ENCODE peak calls at places on chromosomes 11 and 22, in six cellular contexts. Q, J, B, W, D and F are unnamed samples.

GRCh38 chr11:76592961-76593360 is 77.6 kb downstream of the LRRC32 start:
- DNase-seq in Q (no peak), B (no peak), J (peak; percentile 81), D (no peak), W (no peak), F (no peak)

GRCh38 chr11:11010624-11011127 is 152.8 kb upstream of the ZBED5 start:
- DNase-seq in D (no peak), W (peak; percentile 17), Q (no peak), B (peak; percentile 33), J (peak; percentile 60), F (no peak)

GRCh38 chr11:35234836-35235235 is 95.9 kb downstream of the CD44 start:
- DNase-seq in Q (no peak), J (no peak), D (no peak), B (no peak), W (no peak), F (no peak)

GRCh38 chr22:47784367-47784983 is 1022.0 kb downstream of the TBC1D22A start:
- DNase-seq in Q (no peak), D (no peak), J (no peak), W (no peak), B (no peak), F (no peak)

GRCh38 chr11:41056892-41057569 is 402.4 kb downstream of the LRRC4C start:
- DNase-seq in B (no peak), J (no peak), D (no peak), W (no peak), Q (no peak), F (no peak)

GRCh38 chr22:39309364-39309861 is 10.0 kb downstream of the RPL3 start:
- DNase-seq in D (no peak), J (peak; percentile 57), Q (no peak), W (peak; percentile 67), B (no peak), F (no peak)

GRCh38 chr11:114116800-114117199 is 57.3 kb downstream of the ZBTB16 start:
- DNase-seq in J (no peak), B (no peak), Q (no peak), W (no peak), D (no peak), F (no peak)

GRCh38 chr11:104918113-104918824 is 20.0 kb upstream of the CASP12 start:
- DNase-seq in D (no peak), J (no peak), Q (no peak), W (peak; percentile 77), B (peak; percentile 6), F (peak; percentile 58)

GRCh38 chr11:64339754-64340408 is at the start of gene CCDC88B:
- DNase-seq in D (peak; percentile 83), W (no peak), Q (peak; percentile 91), B (no peak), J (no peak), F (no peak)

GRCh38 chr22:39991164-39991860 is 3.4 kb upstream of the FAM83F start:
- DNase-seq in J (no peak), Q (no peak), D (no peak), W (no peak), B (no peak), F (no peak)

GRCh38 chr22:42296381-42296853 is 26.0 kb upstream of the TCF20 start:
- DNase-seq in Q (no peak), B (no peak), W (no peak), J (peak; percentile 37), D (no peak), F (peak; percentile 39)

GRCh38 chr11:111797145-111797581 is 31.0 kb upstream of the PPP2R1B start:
- DNase-seq in J (peak; percentile 4), B (no peak), Q (no peak), W (peak; percentile 58), D (no peak), F (no peak)

GRCh38 chr11:45985212-45985611 is 62.8 kb downstream of the LARGE2 start:
- DNase-seq in D (no peak), W (no peak), J (no peak), B (no peak), Q (no peak), F (peak; percentile 35)

GRCh38 chr11:66016793-66017177 is 5.0 kb downstream of the CST6 start:
- DNase-seq in D (no peak), J (no peak), W (no peak), Q (no peak), B (no peak), F (no peak)

GRCh38 chr11:118247041-118247440 is 5.1 kb downstream of the MPZL3 start:
- DNase-seq in D (no peak), B (no peak), Q (no peak), J (no peak), W (no peak), F (no peak)

GRCh38 chr22:35230839-35231584 is 26.3 kb upstream of the HMGXB4 start:
- DNase-seq in W (peak; percentile 45), D (no peak), B (no peak), J (peak; percentile 4), Q (peak; percentile 8), F (no peak)

GRCh38 chr11:45149483-45150056 is 3.1 kb downstream of the PRDM11 start:
- DNase-seq in J (no peak), W (no peak), D (no peak), B (no peak), Q (no peak), F (no peak)

GRCh38 chr22:33455036-33455435 is 396.9 kb upstream of the SYN3 start:
- DNase-seq in J (no peak), Q (no peak), D (no peak), B (no peak), W (no peak), F (peak; percentile 91)

GRCh38 chr11:199782-200181 is 6.9 kb downstream of the SCGB1C1 start:
- DNase-seq in J (no peak), W (no peak), B (no peak), D (no peak), Q (peak; percentile 7), F (no peak)

GRCh38 chr11:122656073-122656630 is 630 bp downstream of the UBASH3B start:
- DNase-seq in Q (peak; percentile 35), D (peak; percentile 31), W (peak; percentile 62), B (peak; percentile 46), J (peak; percentile 46), F (peak; percentile 36)

GRCh38 chr11:132358573-132358953 is 988.1 kb downstream of the NTM start:
- DNase-seq in Q (no peak), B (no peak), J (no peak), W (no peak), D (no peak), F (no peak)

GRCh38 chr11:122954455-122954854 is 27.2 kb downstream of the BSX start:
- DNase-seq in B (no peak), Q (no peak), J (no peak), W (no peak), D (no peak), F (no peak)